ENCODE peak calls at places on chromosome 1, in six cellular contexts. K is tibial nerve, Q is hepatocyte, E is fibroblast of pulmonary artery, T is PC-9, F is uterus. V is an unnamed sample.

GRCh38 chr1:207088731-207089626 is at the start of gene C4BPB:
- DNase-seq in K (no peak), Q (peak), E (no peak), T (no peak), F (no peak), V (peak)

GRCh38 chr1:115452600-115453329 is 114.7 kb upstream of the NGF start:
- DNase-seq in K (no peak), Q (no peak), E (no peak), T (no peak), F (no peak), V (no peak)

GRCh38 chr1:46166521-46167462 is 8.1 kb upstream of the TSPAN1 start:
- DNase-seq in K (no peak), Q (no peak), E (peak), T (no peak), F (peak), V (no peak)

GRCh38 chr1:202017385-202018225 is 7.2 kb downstream of the ELF3 start:
- DNase-seq in K (no peak), Q (peak), E (no peak), T (peak), F (no peak), V (no peak)

GRCh38 chr1:199685369-199685768 is 342.1 kb upstream of the NR5A2 start:
- DNase-seq in K (no peak), Q (peak), E (peak), T (peak), F (no peak), V (peak)

GRCh38 chr1:154663656-154664055 is 55.7 kb upstream of the ADAR start:
- DNase-seq in K (no peak), Q (no peak), E (no peak), T (no peak), F (no peak), V (no peak)

GRCh38 chr1:17561561-17561985 is 22.1 kb downstream of the ARHGEF10L start:
- DNase-seq in K (no peak), Q (no peak), E (peak), T (peak), F (peak), V (no peak)

GRCh38 chr1:169550294-169550693 is 36.0 kb downstream of the F5 start:
- DNase-seq in K (no peak), Q (peak), E (peak), T (peak), F (no peak), V (peak)

GRCh38 chr1:40810915-40811314 is 27.3 kb downstream of the KCNQ4 start:
- DNase-seq in K (no peak), Q (no peak), E (no peak), T (no peak), F (no peak), V (no peak)

GRCh38 chr1:47508900-47509488 is 71.2 kb downstream of the FOXD2 start:
- DNase-seq in K (no peak), Q (peak), E (no peak), T (no peak), F (no peak), V (no peak)

GRCh38 chr1:27021347-27022031 is 8.8 kb upstream of the TENT5B start:
- DNase-seq in K (no peak), Q (no peak), E (peak), T (no peak), F (no peak), V (no peak)

GRCh38 chr1:21175670-21176581 is 771 bp downstream of the EIF4G3 start:
- DNase-seq in K (no peak), Q (peak), E (no peak), T (no peak), F (peak), V (no peak)

GRCh38 chr1:34858901-34859441 is 578 bp downstream of the SMIM12 start:
- DNase-seq in K (no peak), Q (peak), E (peak), T (no peak), F (peak), V (peak)

GRCh38 chr1:21783679-21784603 is 992 bp upstream of the USP48 start:
- DNase-seq in K (no peak), Q (peak), E (peak), T (peak), F (peak), V (no peak)

GRCh38 chr1:15328785-15329480 is 80.8 kb upstream of the EFHD2 start:
- DNase-seq in K (no peak), Q (peak), E (peak), T (no peak), F (peak), V (peak)

GRCh38 chr1:240935921-240936320 is 324.0 kb upstream of the GREM2 start:
- DNase-seq in K (no peak), Q (no peak), E (no peak), T (no peak), F (no peak), V (no peak)

GRCh38 chr1:228317411-228317828 is 89.2 kb downstream of the TRIM11 start:
- DNase-seq in K (no peak), Q (no peak), E (no peak), T (no peak), F (no peak), V (no peak)

GRCh38 chr1:38848069-38848468 is 11.5 kb downstream of the RRAGC start:
- DNase-seq in K (no peak), Q (no peak), E (no peak), T (no peak), F (no peak), V (no peak)
- TF ChIP-seq CTCF in K (no peak), Q (no peak), E (no peak), T (no peak), F (no peak), V (no peak)

DNA sequence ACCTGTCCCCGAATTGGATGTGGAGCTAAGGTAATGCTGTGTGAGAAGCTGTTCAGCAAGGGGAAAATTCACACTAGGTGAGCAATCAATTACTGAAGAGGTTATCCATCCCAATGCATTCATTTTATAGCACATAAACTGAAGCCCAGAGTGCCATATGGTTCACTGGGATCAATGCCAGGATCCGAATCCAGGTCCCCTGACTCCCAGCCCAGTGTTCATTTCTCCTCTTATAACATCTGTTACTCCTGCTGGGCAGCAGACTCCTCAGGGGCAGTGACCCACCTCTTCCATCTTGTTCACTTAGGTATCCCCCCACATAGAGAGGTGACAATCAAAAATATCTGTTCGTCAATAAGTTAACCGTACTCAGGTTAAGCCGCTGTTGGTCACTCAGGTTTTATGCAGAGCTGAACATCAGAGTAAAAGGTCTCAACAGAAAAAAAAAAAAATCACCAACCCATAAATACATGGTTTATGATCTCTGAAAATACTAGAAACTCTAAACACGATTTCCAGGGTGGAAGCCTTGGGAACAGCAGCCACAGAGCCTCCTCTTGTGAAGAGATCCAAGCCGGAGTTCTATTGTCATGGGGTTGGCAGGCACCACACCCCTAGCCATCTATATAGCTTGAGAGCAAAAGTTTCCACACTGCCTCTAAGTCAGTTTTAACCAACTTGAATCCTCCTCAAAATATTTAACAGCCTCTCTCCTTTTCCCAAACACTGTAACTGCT is 13.4 kb upstream of the SEC16B start:
- DNase-seq in K (no peak), Q (peak), E (no peak), T (no peak), F (no peak), V (no peak)
- H3K4me3 ChIP-seq in K (peak), Q (no peak), E (peak), T (no peak), F (no peak), V (no peak)

GRCh38 chr1:91589438-91589837 is 88.8 kb downstream of the CDC7 start:
- DNase-seq in K (no peak), Q (no peak), E (no peak), T (no peak), F (no peak), V (no peak)
- TF ChIP-seq CTCF in K (no peak), Q (no peak), E (no peak), T (no peak), F (peak), V (no peak)

DNA sequence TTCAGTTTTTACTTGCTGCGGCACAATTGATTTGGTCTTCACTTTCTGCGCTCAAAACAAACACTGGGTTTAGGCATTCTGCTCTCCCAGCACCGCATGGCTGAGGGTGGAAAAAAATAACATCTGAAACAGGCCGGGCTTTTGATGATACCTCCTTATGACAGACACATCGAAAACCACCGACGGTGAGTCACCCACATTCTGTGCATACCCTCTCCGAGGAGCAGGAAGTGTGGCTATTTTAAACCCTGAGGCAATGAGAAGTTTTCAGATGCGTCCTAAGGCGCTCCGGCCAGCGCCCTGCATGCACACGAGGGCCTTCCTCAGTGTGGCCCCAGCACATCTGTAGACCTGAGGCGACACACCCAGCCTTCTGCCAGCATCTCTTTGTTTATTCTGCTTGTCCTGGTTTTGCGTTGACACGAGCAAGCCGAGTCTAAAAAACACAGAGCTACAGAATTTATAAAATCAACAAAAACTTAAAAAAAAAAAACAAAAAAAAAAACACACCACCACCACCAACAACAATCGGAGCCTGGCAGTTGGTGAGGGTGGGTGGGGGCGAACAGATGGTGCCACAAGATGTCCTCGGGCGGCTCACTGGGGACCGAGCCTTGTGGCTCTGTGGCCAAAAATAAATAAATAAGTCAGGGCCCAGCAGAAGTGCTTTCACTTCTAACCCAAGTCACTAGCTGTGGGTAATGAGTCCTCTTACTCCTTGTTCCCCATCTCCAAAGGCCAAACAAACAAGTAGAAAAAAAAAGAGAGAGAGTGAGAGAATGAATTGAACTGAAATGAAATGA is 162.6 kb upstream of the IRF2BP2 start:
- DNase-seq in K (no peak), Q (peak), E (peak), T (peak), F (peak), V (peak)
- H3K4me3 ChIP-seq in K (no peak), Q (no peak), E (no peak), T (peak), F (no peak), V (no peak)

GRCh38 chr1:1285618-1286311 is 5.5 kb downstream of the SCNN1D start:
- DNase-seq in K (no peak), Q (no peak), E (no peak), T (no peak), F (no peak), V (no peak)

GRCh38 chr1:1284370-1285101 is 4.3 kb downstream of the SCNN1D start:
- DNase-seq in K (no peak), Q (no peak), E (no peak), T (no peak), F (no peak), V (no peak)

GRCh38 chr1:1285102-1285571 is 4.9 kb downstream of the SCNN1D start:
- DNase-seq in K (no peak), Q (no peak), E (no peak), T (no peak), F (no peak), V (no peak)

GRCh38 chr1:1282998-1283397 is 2.8 kb downstream of the SCNN1D start:
- DNase-seq in K (no peak), Q (no peak), E (no peak), T (no peak), F (no peak), V (peak)

GRCh38 chr1:1283821-1284220 is 3.6 kb downstream of the SCNN1D start:
- DNase-seq in K (no peak), Q (no peak), E (no peak), T (peak), F (no peak), V (peak)
- TF ChIP-seq CTCF in K (no peak), Q (no peak), E (no peak), T (no peak), F (no peak), V (no peak)

GRCh38 chr1:174414205-174414604 is 33.6 kb upstream of the GPR52 start:
- DNase-seq in K (no peak), Q (no peak), E (no peak), T (no peak), F (no peak), V (no peak)
- H3K4me3 ChIP-seq in K (no peak), Q (no peak), E (no peak), T (no peak), F (no peak), V (no peak)

GRCh38 chr1:52367272-52367671 is 1.3 kb upstream of the CC2D1B start:
- DNase-seq in K (no peak), Q (no peak), E (no peak), T (no peak), F (no peak), V (no peak)

GRCh38 chr1:52365091-52365745 is 787 bp downstream of the CC2D1B start:
- DNase-seq in K (no peak), Q (peak), E (peak), T (peak), F (peak), V (peak)

GRCh38 chr1:52366517-52366827 is 467 bp upstream of the CC2D1B start:
- DNase-seq in K (no peak), Q (no peak), E (no peak), T (no peak), F (no peak), V (no peak)

GRCh38 chr1:52364235-52364839 is 1.7 kb downstream of the CC2D1B start:
- DNase-seq in K (no peak), Q (no peak), E (no peak), T (no peak), F (no peak), V (no peak)

DNA sequence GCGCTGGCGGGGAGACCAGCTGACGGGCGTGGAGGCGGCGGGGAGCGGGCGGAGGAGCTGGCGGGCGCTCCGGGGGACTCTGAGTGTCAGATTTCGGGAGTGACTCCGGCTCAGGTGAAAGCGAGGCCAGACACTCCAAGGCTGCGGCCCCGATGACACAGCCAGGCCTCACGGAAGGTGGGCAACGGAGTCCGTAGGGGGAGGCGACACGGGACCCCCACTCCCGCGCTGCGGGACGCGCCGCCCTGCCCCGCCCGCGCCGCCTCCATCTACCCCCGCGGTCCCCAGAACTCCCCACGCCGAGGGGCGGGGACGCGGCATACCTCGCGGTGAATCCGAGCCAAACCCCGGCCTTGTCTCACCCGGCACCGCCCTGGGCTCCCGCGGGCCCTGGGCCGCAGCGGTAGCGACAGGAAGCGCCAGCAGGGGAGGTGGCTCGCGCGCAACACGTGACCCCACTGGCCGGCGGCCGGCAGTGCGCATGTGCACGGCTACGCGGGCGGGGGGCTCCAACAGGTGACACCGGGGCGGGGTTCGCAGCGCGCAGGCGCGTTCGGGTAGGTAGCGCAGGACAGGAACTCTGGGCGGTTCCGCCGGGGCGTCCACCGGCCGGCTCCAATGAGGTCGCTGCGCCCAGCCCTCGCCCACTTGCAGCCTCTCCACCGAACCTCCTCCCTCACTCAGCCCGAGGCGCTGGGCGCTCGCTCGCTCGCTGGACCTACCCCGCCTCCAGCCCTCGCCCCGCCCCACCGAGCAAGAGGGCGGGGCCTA is at the start of gene CC2D1B:
- DNase-seq in K (peak), Q (peak), E (peak), T (peak), F (peak), V (peak)
- TF ChIP-seq CTCF in K (peak), Q (peak), E (no peak), T (no peak), F (peak), V (no peak)

GRCh38 chr1:161201828-161202712 is at the start of gene NDUFS2:
- DNase-seq in K (peak), Q (peak), E (peak), T (peak), F (peak), V (peak)
- H3K4me3 ChIP-seq in K (peak), Q (peak), E (peak), T (peak), F (peak), V (peak)